ENCODE peak calls at places on chromosomes 4 and X, in four cellular contexts. N is PC-3, X is colonic mucosa, J is cardiac muscle cell. R is an unnamed sample.

GRCh38 chrX:56800801-56801200 is 71.8 kb downstream of the NBDY start:
- DNase-seq in N (no peak), X (peak; percentile 15), J (no peak), R (no peak)

GRCh38 chrX:98607739-98608138 is 1724.0 kb downstream of the RPA4 start:
- DNase-seq in N (no peak), X (no peak), J (no peak), R (no peak)

GRCh38 chrX:9912341-9912740 is 54.8 kb upstream of the CLDN34 start:
- DNase-seq in N (no peak), X (no peak), J (peak; percentile 18), R (no peak)

GRCh38 chr4:26217429-26217828 is 103.4 kb upstream of the RBPJ start:
- DNase-seq in N (no peak), X (no peak), J (no peak), R (no peak)

GRCh38 chrX:49878128-49878833 is 1.0 kb upstream of the USP27X start:
- DNase-seq in N (no peak), X (no peak), J (no peak), R (no peak)

GRCh38 chrX:103730746-103731508 is 20.2 kb downstream of the TMEM31 start:
- DNase-seq in N (no peak), X (no peak), J (no peak), R (no peak)

GRCh38 chr4:150250998-150251651 is 172.9 kb downstream of the DCLK2 start:
- DNase-seq in N (no peak), X (no peak), J (no peak), R (no peak)

GRCh38 chr4:98625399-98625798 is 33.0 kb downstream of the TSPAN5 start:
- DNase-seq in N (peak; percentile 20), X (no peak), J (no peak), R (no peak)

GRCh38 chr4:94412019-94413017 is 39.4 kb upstream of the PDLIM5 start:
- DNase-seq in N (peak; percentile 85), X (peak; percentile 21), J (peak; percentile 48), R (peak; percentile 57)

GRCh38 chr4:105637409-105638258 is 70.9 kb downstream of the INTS12 start:
- DNase-seq in N (no peak), X (peak; percentile 70), J (peak; percentile 68), R (peak; percentile 70)

GRCh38 chr4:140472156-140472555 is 25.9 kb downstream of the MGAT4D start:
- DNase-seq in N (no peak), X (no peak), J (no peak), R (no peak)

GRCh38 chr4:38967260-38968095 is 64.7 kb downstream of the TMEM156 start:
- DNase-seq in N (peak; percentile 39), X (no peak), J (no peak), R (no peak)

GRCh38 chr4:184450743-184451142 is 23.6 kb downstream of the IRF2 start:
- DNase-seq in N (no peak), X (no peak), J (no peak), R (no peak)

GRCh38 chrX:15292861-15293260 is 22.6 kb downstream of the ASB11 start:
- DNase-seq in N (peak; percentile 64), X (no peak), J (no peak), R (no peak)

GRCh38 chrX:86171366-86171765 is 23.1 kb downstream of the DACH2 start:
- DNase-seq in N (peak; percentile 28), X (no peak), J (peak; percentile 52), R (peak; percentile 3)

GRCh38 chr4:189053621-189054020 is 887.1 kb upstream of the FRG1 start:
- DNase-seq in N (no peak), X (no peak), J (no peak), R (no peak)

GRCh38 chrX:36867143-36867542 is 141.0 kb upstream of the FAM47C start:
- DNase-seq in N (peak; percentile 64), X (no peak), J (peak; percentile 75), R (peak; percentile 21)

GRCh38 chr4:140049024-140049923 is 104.7 kb downstream of the MAML3 start:
- DNase-seq in N (peak; percentile 62), X (peak; percentile 73), J (peak; percentile 67), R (peak; percentile 81)

GRCh38 chrX:15547356-15547755 is 46.7 kb downstream of the BMX start:
- DNase-seq in N (no peak), X (no peak), J (no peak), R (no peak)

GRCh38 chrX:139642241-139642927 is 65.6 kb downstream of the MCF2 start:
- DNase-seq in N (no peak), X (no peak), J (peak; percentile 7), R (no peak)

GRCh38 chr4:102543529-102543928 is 42.4 kb downstream of the NFKB1 start:
- DNase-seq in N (no peak), X (no peak), J (no peak), R (no peak)

GRCh38 chr4:48967101-48967500 is 19.0 kb upstream of the CWH43 start:
- DNase-seq in N (no peak), X (no peak), J (no peak), R (no peak)

GRCh38 chr4:13525606-13526281 is 18.6 kb downstream of the NKX3-2 start:
- DNase-seq in N (no peak), X (no peak), J (no peak), R (no peak)

GRCh38 chrX:151715735-151716134 is at the start of gene FATE1:
- DNase-seq in N (no peak), X (no peak), J (no peak), R (no peak)

GRCh38 chr4:139774759-139775487 is 109.3 kb downstream of the MGST2 start:
- DNase-seq in N (peak; percentile 48), X (peak; percentile 32), J (no peak), R (no peak)

GRCh38 chrX:7972586-7972985 is 45.4 kb upstream of the PNPLA4 start:
- DNase-seq in N (no peak), X (no peak), J (peak; percentile 5), R (no peak)
- H3K4me3 ChIP-seq in N (no peak overlapping the region), X (no peak overlapping the region), J (no peak overlapping the region), R (no peak overlapping the region)

GRCh38 chr4:6926081-6926480 is 16.5 kb downstream of the TBC1D14 start:
- DNase-seq in N (no peak), X (no peak), J (no peak), R (no peak)

GRCh38 chr4:6925357-6925836 is 15.8 kb downstream of the TBC1D14 start:
- DNase-seq in N (no peak), X (no peak), J (no peak), R (no peak)

GRCh38 chr4:6923507-6923906 is 13.9 kb downstream of the TBC1D14 start:
- DNase-seq in N (no peak), X (no peak), J (no peak), R (no peak)

GRCh38 chr4:6926681-6927478 is 17.3 kb downstream of the TBC1D14 start:
- DNase-seq in N (no peak), X (peak; percentile 92), J (no peak), R (peak; percentile 95)

DNA sequence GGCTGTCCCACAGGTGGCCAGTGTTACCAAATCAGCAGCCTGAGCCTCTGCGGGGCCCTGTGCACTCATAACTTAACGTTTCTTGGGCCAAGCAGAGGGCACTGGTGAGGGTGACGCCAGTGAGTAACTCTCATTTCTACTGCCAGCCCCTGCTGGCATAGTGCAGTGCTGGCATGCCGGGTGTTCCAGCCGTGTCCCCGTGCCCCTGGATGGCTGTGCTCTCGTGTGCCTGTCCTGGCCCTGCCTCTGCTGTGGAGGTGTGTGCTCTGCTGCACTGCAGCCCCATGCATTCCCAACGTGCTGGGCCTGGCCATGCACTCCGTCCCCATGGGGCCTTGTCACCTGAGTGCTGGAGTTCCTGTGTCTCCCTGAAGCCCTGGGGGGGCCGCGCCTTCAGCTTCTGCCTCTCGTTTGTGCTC is 14.7 kb downstream of the TBC1D14 start:
- DNase-seq in N (no peak), X (no peak), J (no peak), R (no peak)
- H3K4me1 ChIP-seq in N (no peaks in the 10 kb centered on the region), X (peaks cover 25% of the 10 kb centered on the region), J (peaks cover 21% of the 10 kb centered on the region), R (no peaks in the 10 kb centered on the region)

GRCh38 chrX:137034508-137034872 is 695 bp upstream of the GPR101 start:
- DNase-seq in N (no peak), X (no peak), J (no peak), R (no peak)

GRCh38 chrX:137032378-137032694 is 1.5 kb downstream of the GPR101 start:
- DNase-seq in N (no peak), X (no peak), J (no peak), R (no peak)

GRCh38 chrX:137032841-137033773 is 688 bp downstream of the GPR101 start:
- DNase-seq in N (no peak), X (no peak), J (no peak), R (no peak)

GRCh38 chrX:137031517-137032377 is 2.0 kb downstream of the GPR101 start:
- DNase-seq in N (peak; percentile 48), X (no peak), J (peak; percentile 40), R (peak; percentile 0)

GRCh38 chrX:137033774-137034507 is at the start of gene GPR101:
- DNase-seq in N (no peak), X (no peak), J (peak; percentile 32), R (no peak)
- H3K4me3 ChIP-seq in N (peak within 1 kb of the TSS; percentile 24), X (no peak within 1 kb of the TSS), J (peak within 1 kb of the TSS; percentile 15), R (no peak within 1 kb of the TSS)

DNA sequence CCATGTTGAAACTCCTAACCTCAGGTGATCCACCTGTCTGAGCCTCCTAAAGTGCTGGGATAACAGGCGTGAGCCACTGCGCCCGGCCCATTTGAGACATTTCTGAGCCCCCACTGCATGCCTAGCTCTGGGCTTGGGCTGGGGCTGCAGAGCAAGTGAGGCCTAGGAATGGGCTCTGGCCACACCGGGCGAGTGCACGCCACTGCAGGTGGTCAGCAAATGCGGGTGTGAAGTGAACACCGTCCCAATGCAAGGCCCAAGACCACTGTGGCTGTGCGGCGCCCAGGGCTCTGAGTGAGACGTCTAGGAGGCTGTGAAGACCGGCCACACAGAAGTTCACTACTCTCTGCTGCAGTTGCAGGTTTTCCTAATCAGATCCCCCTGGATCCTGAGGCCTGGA is 9.5 kb downstream of the SH3TC1 start:
- DNase-seq in N (no peak), X (no peak), J (no peak), R (no peak)
- H3K4me1 ChIP-seq in N (no peaks in the 10 kb centered on the region), X (no peaks in the 10 kb centered on the region), J (peaks cover 6% of the 10 kb centered on the region), R (no peaks in the 10 kb centered on the region)

DNA sequence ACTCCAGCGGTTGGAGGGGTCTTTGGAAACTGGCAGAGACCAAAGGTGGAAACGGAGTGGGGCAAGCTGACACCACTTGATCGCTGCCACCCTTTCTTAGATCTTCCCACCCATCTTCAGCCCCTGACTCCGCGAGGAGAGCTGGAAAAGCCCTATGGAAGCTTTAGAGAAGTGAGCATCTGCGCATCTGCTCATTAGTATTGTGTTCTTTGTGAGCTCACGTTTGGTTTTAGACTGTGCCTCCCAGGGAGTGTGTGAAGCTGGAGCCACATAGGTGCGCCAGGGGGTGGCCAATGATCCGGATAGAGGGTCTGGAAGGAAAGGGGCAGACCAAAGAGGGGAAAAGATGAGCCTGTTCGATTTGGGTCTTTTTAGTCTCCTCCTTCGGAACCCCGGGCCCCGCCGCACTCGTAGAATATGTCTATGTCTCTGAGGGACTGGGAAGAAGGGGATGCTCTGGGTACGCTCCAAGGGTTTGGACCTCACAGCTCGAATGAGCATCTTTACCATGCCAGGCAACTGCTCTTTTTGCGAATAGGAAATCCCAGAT is 564 bp upstream of the DKK2 start:
- DNase-seq in N (no peak), X (no peak), J (no peak), R (no peak)
- H3K4me3 ChIP-seq in N (no peak overlapping the region), X (peak overlapping the region; percentile 17), J (peak overlapping the region; percentile 30), R (no peak overlapping the region)

GRCh38 chrX:78957768-78958130 is 12.6 kb downstream of the P2RY10 start:
- DNase-seq in N (no peak), X (no peak), J (no peak), R (no peak)
- H3K4me1 ChIP-seq in N (no peaks in the 10 kb centered on the region), X (no peaks in the 10 kb centered on the region), J (no peaks in the 10 kb centered on the region), R (no peaks in the 10 kb centered on the region)

DNA sequence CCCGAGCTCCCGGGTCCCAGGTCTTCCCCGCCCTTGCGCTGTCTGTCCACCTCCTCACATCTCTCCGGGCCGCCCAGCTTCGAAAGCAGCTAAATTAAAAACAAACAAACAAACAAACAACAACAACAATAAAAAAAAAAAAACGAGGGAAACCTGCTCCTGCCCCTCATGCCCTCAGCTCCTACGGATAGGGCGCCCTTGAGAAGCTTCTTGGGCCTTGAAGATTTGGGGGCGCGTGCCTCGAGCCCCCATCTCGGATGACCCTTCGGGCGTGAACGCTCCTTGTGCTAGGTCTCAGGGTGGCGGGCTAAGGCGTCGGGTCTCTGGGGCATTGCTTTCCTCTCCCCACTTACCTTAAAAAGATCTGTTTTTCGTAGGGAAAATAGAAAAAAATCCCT is 696 bp downstream of the NDNF start:
- DNase-seq in N (no peak), X (no peak), J (no peak), R (no peak)
- H3K4me3 ChIP-seq in N (peak overlapping the region; percentile 42), X (peak overlapping the region; percentile 60), J (peak overlapping the region; percentile 71), R (peak overlapping the region; percentile 59)